ENCODE peak calls at places on chromosomes 2 and 18, in six cellular contexts. B, D, J, M, S and Z are unnamed samples.
A peak's percentile ranks its signal among the peaks of the same experiment; 100 is the strongest.

GRCh38 chr2:128563348-128563687 is 244.7 kb upstream of the HS6ST1 start:
- DNase-seq in S (no peak), M (peak; percentile 34), J (peak; percentile 93), B (no peak), D (no peak), Z (peak; percentile 86)

GRCh38 chr18:76528477-76529432 is 33.7 kb upstream of the ZNF516 start:
- DNase-seq in J (no peak), S (peak; percentile 13), B (peak; percentile 46), D (no peak), M (peak; percentile 24), Z (peak; percentile 82)

GRCh38 chr2:7709907-7710306 is 792.7 kb downstream of the RNF144A start:
- DNase-seq in S (no peak), B (no peak), D (no peak), J (no peak), M (no peak), Z (no peak)

GRCh38 chr2:101793277-101793969 is 95.9 kb downstream of the MAP4K4 start:
- DNase-seq in B (no peak), M (no peak), S (no peak), J (peak; percentile 64), D (no peak), Z (no peak)

GRCh38 chr2:94870392-94871225 is 621 bp upstream of the TEKT4 start:
- DNase-seq in M (no peak), S (no peak), D (peak; percentile 36), J (no peak), B (no peak), Z (no peak)

GRCh38 chr2:157217409-157217808 is 40.1 kb upstream of the GALNT5 start:
- DNase-seq in D (no peak), J (no peak), S (no peak), M (no peak), B (no peak), Z (no peak)

GRCh38 chr2:86000131-86000937 is 105.4 kb downstream of the POLR1A start:
- DNase-seq in B (no peak), M (no peak), J (no peak), S (no peak), D (peak; percentile 37), Z (no peak)

GRCh38 chr2:177772529-177772928 is 300.0 kb downstream of the PDE11A start:
- DNase-seq in B (no peak), S (no peak), M (no peak), D (peak; percentile 25), J (no peak), Z (no peak)

GRCh38 chr18:35479911-35480586 is 17.7 kb downstream of the INO80C start:
- DNase-seq in J (no peak), M (peak; percentile 46), D (no peak), S (no peak), B (peak; percentile 83), Z (no peak)

GRCh38 chr2:231691251-231691772 is 17.0 kb upstream of the PTMA start:
- DNase-seq in D (no peak), M (no peak), J (no peak), B (no peak), S (no peak), Z (no peak)

GRCh38 chr2:231699006-231699405 is 9.3 kb upstream of the PTMA start:
- DNase-seq in J (no peak), B (no peak), D (no peak), M (no peak), S (no peak), Z (peak; percentile 85)

GRCh38 chr2:231693956-231694355 is 14.4 kb upstream of the PTMA start:
- DNase-seq in M (no peak), D (no peak), S (no peak), B (no peak), J (no peak), Z (no peak)

GRCh38 chr2:231692847-231693246 is 15.5 kb upstream of the PTMA start:
- DNase-seq in D (no peak), S (no peak), J (no peak), M (peak; percentile 79), B (no peak), Z (no peak)

DNA sequence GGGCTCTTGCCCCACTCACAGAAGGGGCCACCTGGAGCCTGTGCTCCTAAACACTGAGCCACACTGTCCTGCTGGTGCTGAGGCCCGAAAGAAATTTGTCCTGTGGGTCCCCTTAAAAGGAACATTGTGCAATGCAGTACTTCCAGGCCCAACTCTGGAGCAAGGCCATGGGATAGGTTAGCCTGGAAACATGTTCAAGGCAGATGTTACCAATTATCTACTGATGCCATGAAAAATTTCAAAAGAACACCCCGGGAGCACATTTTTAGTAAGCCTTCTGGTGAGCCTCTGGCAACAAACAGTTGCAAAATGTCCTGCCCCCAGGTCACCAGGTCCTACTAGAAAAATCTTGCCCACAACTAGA is 12.3 kb upstream of the PTMA start:
- DNase-seq in B (no peak), J (no peak), D (no peak), M (no peak), S (no peak), Z (peak; percentile 88)
- TF ChIP-seq POLR2AphosphoS5 in B (no peak), J (peak; percentile 25), D (no peak), M (no peak), S (no peak), Z (no peak)

GRCh38 chr2:141889788-141890187 is 241.0 kb downstream of the LRP1B start:
- DNase-seq in J (no peak), D (no peak), B (no peak), S (no peak), M (no peak), Z (no peak)
- TF ChIP-seq EP300 in J (no peak), D (no peak), B (no peak), S (no peak), M (no peak), Z (no peak)

DNA sequence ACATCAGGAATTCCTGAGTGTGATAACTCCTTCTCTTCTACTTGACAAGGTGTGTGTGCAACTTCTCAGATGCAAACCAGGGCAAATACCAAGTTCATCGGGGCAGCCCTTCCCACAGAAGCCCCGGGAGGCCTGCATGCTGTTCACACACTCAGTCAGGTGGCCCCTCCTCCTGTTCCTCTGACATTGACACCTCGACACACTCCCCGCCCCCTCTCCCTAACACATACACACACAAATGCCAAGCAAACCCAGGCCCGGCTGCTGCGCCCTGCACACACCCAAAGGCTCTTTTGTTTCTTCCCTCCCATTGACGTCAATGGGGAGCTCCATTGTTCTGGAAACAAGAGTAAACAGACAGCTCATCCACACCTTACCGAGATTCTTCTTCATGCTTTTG is 1.7 kb upstream of the PER2 start:
- DNase-seq in M (peak; percentile 90), D (peak; percentile 29), S (no peak), B (peak; percentile 90), J (no peak), Z (peak; percentile 72)
- TF ChIP-seq POLR2AphosphoS5 in M (peak; percentile 34), D (no peak), S (no peak), B (peak; percentile 77), J (peak; percentile 24), Z (no peak)

DNA sequence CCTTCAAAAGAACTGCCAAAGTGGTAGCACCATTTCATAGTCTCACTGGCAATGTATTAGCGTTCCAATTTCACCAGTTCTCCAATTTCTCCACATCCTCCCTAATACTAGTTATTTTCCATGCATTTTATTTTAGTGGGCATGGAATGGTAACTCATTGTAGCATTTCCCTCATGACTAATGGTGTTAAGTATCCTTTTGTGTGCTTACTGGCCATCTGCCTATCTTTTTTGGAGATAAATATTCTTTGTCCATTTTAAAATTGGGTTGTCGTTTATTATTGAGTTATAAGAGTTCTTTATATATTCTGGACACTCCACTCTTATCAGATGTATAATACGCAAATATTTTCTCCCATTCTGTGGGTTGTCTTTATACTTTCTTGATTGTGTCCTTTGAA is 107.1 kb downstream of the THADA start:
- DNase-seq in S (no peak), M (no peak), D (no peak), J (no peak), B (no peak), Z (no peak)
- TF ChIP-seq EP300 in S (no peak), M (no peak), D (no peak), J (no peak), B (no peak), Z (no peak)

GRCh38 chr18:11981383-11981632 is at the start of gene IMPA2:
- DNase-seq in B (no peak), J (no peak), M (no peak), S (no peak), D (no peak), Z (no peak)

GRCh38 chr18:11982981-11983380 is 1.7 kb downstream of the IMPA2 start:
- DNase-seq in D (no peak), S (no peak), J (no peak), M (no peak), B (no peak), Z (no peak)

GRCh38 chr18:11980555-11981382 is 538 bp upstream of the IMPA2 start:
- DNase-seq in D (peak; percentile 97), M (peak; percentile 99), B (peak; percentile 100), J (peak; percentile 99), S (peak; percentile 82), Z (peak; percentile 100)

GRCh38 chr18:11981633-11982366 is 493 bp downstream of the IMPA2 start:
- DNase-seq in J (no peak), M (peak; percentile 66), S (no peak), D (no peak), B (peak; percentile 55), Z (peak; percentile 79)

GRCh38 chr18:11980148-11980554 is 1.2 kb upstream of the IMPA2 start:
- DNase-seq in D (peak; percentile 10), M (no peak), B (no peak), J (no peak), S (no peak), Z (no peak)
- TF ChIP-seq POLR2AphosphoS5 in D (no peak), M (no peak), B (no peak), J (no peak), S (no peak), Z (no peak)

GRCh38 chr18:3400567-3401296 is 49.2 kb upstream of the TGIF1 start:
- DNase-seq in J (no peak), S (no peak), D (no peak), M (no peak), B (no peak), Z (no peak)
- TF ChIP-seq EP300 in J (no peak), S (no peak), D (no peak), M (no peak), B (no peak), Z (no peak)

DNA sequence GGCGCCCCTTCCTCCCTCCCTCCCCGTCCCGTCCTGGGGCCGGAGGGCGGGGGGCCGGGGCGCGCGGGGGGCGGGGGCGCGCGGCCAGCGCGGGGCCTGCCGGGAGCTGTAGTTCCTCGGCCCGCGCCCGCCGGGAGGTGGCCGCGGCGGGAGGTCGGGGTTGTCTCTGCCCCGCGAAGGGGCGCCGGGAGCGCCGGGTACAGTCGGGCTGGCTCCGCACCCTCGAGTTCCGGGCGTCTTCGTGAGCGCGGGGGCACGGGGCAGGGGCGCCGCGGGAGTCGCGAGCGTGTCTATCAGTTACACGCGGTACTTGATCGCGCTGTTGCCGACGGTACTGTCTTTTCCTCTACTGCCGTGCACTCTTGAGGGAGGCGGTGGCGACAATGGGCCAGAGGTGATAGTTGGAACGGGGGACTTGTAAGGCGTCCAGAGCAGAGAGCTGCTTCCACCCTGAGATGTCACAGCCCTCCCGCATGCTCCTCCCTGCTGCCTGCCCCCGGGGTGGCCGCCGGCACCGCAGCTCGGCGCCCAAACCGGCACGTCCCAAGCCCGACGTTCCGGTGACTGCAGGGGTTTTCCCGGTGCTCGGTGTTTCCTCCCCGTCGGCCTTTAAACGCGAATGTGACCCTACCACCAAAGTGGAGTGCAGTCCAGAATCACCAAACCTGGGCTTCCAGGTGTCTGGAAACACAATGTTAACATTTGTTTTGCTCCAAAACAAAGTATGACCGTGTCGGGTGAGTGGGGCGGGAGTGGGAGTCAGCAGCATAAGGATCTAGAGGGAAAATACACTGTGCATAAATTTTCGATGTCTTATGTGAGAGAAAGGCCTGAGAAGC is at the start of gene PRKD3:
- DNase-seq in D (peak; percentile 88), S (no peak), B (peak; percentile 80), J (peak; percentile 92), M (peak; percentile 55), Z (peak; percentile 80)
- TF ChIP-seq POLR2AphosphoS5 in D (no peak), S (no peak), B (peak; percentile 60), J (peak; percentile 64), M (no peak), Z (peak; percentile 84)